ENCODE peak calls at places on chromosomes 16 and 17, in ten cellular contexts. V is spleen, B is pancreas, H is PC-3, X is stomach, D is right lobe of liver, Z is Panc1, A is kidney epithelial cell, S is nephron progenitor cell, J is WERI-Rb-1. E is an unnamed sample.

GRCh38 chr16:57148481-57148880 is 37.4 kb downstream of the PSME3IP1 start:
- DNase-seq in V (peak; percentile 38), B (peak; percentile 10), H (no peak), X (no peak), D (peak; percentile 34), Z (no peak), A (no peak), S (no peak), J (no peak), E (no peak)

GRCh38 chr17:68512967-68513474 is 791 bp downstream of the PRKAR1A start:
- DNase-seq in V (no peak), B (no peak), H (peak; percentile 44), X (no peak), D (no peak), Z (no peak), A (no peak), S (no peak), J (no peak), E (no peak)

GRCh38 chr17:77741109-77741508 is 217.4 kb upstream of the TNRC6C start:
- DNase-seq in V (peak; percentile 57), B (peak; percentile 51), H (peak; percentile 42), X (no peak), D (peak; percentile 18), Z (no peak), A (no peak), S (no peak), J (no peak), E (no peak)

GRCh38 chr16:23320695-23321094 is 18.6 kb downstream of the SCNN1B start:
- DNase-seq in V (no peak), B (no peak), H (no peak), X (no peak), D (no peak), Z (no peak), A (no peak), S (no peak), J (no peak), E (no peak)

GRCh38 chr17:39096435-39097158 is 54.8 kb downstream of the PLXDC1 start:
- DNase-seq in V (no peak), B (no peak), H (no peak), X (no peak), D (no peak), Z (no peak), A (no peak), S (no peak), J (peak; percentile 75), E (no peak)

GRCh38 chr17:44767493-44767892 is 8.7 kb downstream of the ADAM11 start:
- DNase-seq in V (no peak), B (no peak), H (no peak), X (no peak), D (no peak), Z (no peak), A (no peak), S (no peak), J (peak; percentile 96), E (peak; percentile 54)

GRCh38 chr16:28482026-28482425 is 9.8 kb downstream of the CLN3 start:
- DNase-seq in V (no peak), B (no peak), H (no peak), X (no peak), D (peak; percentile 33), Z (no peak), A (no peak), S (no peak), J (no peak), E (no peak)

GRCh38 chr17:6446516-6447100 is 2.4 kb downstream of the PIMREG start:
- DNase-seq in V (peak; percentile 51), B (peak; percentile 35), H (no peak), X (no peak), D (no peak), Z (no peak), A (no peak), S (no peak), J (no peak), E (no peak)

GRCh38 chr16:3998793-3999478 is 117.3 kb downstream of the ADCY9 start:
- DNase-seq in V (no peak), B (no peak), H (no peak), X (no peak), D (no peak), Z (no peak), A (no peak), S (no peak), J (peak; percentile 53), E (no peak)

GRCh38 chr17:19494961-19495806 is 38.5 kb upstream of the SLC47A1 start:
- DNase-seq in V (no peak), B (no peak), H (no peak), X (no peak), D (no peak), Z (no peak), A (no peak), S (no peak), J (no peak), E (no peak)

GRCh38 chr16:14286381-14287230 is 215.5 kb downstream of the MRTFB start:
- DNase-seq in V (no peak), B (no peak), H (no peak), X (no peak), D (no peak), Z (no peak), A (no peak), S (no peak), J (no peak), E (no peak)
- TF ChIP-seq CTCF in V (no peak), B (no peak), H (no peak), X (no peak), D (no peak), Z (no peak), A (no peak), S (no peak), J (no peak), E (peak; percentile 51)

GRCh38 chr17:27157898-27158297 is 136.0 kb upstream of the WSB1 start:
- DNase-seq in V (peak; percentile 39), B (no peak), H (no peak), X (no peak), D (peak; percentile 22), Z (no peak), A (no peak), S (no peak), J (no peak), E (no peak)

GRCh38 chr17:27153005-27153404 is 140.9 kb upstream of the WSB1 start:
- DNase-seq in V (peak; percentile 22), B (no peak), H (no peak), X (no peak), D (peak; percentile 19), Z (no peak), A (no peak), S (no peak), J (no peak), E (peak; percentile 3)

GRCh38 chr17:27157297-27157696 is 136.6 kb upstream of the WSB1 start:
- DNase-seq in V (peak; percentile 22), B (no peak), H (no peak), X (no peak), D (no peak), Z (no peak), A (no peak), S (no peak), J (no peak), E (no peak)

GRCh38 chr17:27155866-27156265 is 138.0 kb upstream of the WSB1 start:
- DNase-seq in V (peak; percentile 62), B (no peak), H (no peak), X (no peak), D (peak; percentile 25), Z (no peak), A (no peak), S (no peak), J (no peak), E (peak; percentile 1)

DNA sequence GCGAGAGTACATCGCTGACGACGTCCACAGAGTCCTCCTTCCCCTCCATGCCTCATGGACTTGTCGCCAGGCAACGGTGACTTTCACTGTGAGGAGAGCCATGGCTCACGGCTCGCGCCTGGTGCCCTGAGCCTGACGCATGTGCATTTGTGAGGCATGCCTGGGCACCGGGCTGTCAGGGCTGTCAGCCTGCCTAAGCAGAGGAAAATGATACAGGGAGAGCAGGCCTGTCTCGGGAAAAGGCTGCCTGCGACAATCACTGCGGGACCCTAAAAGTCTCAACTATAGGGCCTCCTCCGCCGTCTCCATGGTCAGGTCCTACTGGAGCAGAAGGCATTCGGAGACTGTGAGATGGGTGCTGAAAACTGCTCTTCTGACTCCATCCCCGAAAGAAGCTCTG is 135.5 kb upstream of the WSB1 start:
- DNase-seq in V (peak; percentile 55), B (no peak), H (no peak), X (no peak), D (peak; percentile 23), Z (no peak), A (no peak), S (no peak), J (no peak), E (peak; percentile 1)
- TF ChIP-seq CTCF in V (no peak), B (no peak), H (no peak), X (no peak), D (no peak), Z (no peak), A (no peak), S (no peak), J (no peak), E (no peak)

GRCh38 chr16:66224636-66225035 is 141.9 kb upstream of the CDH5 start:
- DNase-seq in V (no peak), B (no peak), H (no peak), X (no peak), D (peak; percentile 36), Z (no peak), A (no peak), S (no peak), J (no peak), E (no peak)

GRCh38 chr16:66223176-66223780 is 143.2 kb upstream of the CDH5 start:
- DNase-seq in V (no peak), B (no peak), H (no peak), X (no peak), D (peak; percentile 35), Z (no peak), A (no peak), S (no peak), J (no peak), E (no peak)

GRCh38 chr16:66224186-66224585 is 142.3 kb upstream of the CDH5 start:
- DNase-seq in V (no peak), B (no peak), H (no peak), X (no peak), D (peak; percentile 28), Z (no peak), A (no peak), S (no peak), J (no peak), E (no peak)

GRCh38 chr16:66222756-66223155 is 143.7 kb upstream of the CDH5 start:
- DNase-seq in V (no peak), B (no peak), H (no peak), X (no peak), D (peak; percentile 17), Z (no peak), A (no peak), S (no peak), J (no peak), E (no peak)

DNA sequence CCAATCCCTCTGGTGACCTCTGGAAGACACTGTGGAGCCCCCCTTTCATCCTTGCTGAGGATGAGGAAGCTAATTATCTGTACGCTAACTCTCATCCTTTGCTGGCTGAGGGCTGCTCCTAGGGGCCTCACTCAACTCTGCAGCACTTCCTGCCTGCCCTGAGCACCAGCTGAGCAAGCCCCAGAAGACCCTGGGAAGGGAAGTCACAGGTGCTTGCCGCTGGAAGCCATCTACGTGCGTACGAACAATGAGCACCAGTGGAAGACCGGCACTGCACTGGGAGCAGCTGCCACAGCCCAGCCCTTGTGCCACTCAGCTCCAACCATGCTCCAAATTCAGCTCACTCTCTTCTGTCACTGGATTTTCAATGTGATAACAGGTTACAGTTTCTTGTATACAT is 145.7 kb upstream of the CDH5 start:
- DNase-seq in V (no peak), B (no peak), H (no peak), X (no peak), D (peak; percentile 29), Z (no peak), A (no peak), S (no peak), J (no peak), E (no peak)
- TF ChIP-seq CTCF in V (no peak), B (no peak), H (no peak), X (no peak), D (no peak), Z (no peak), A (no peak), S (no peak), J (no peak), E (no peak)

GRCh38 chr17:17822189-17822978 is 14.4 kb downstream of the SREBF1 start:
- DNase-seq in V (no peak), B (no peak), H (no peak), X (peak; percentile 68), D (peak; percentile 90), Z (no peak), A (no peak), S (no peak), J (no peak), E (no peak)
- TF ChIP-seq CTCF in V (no peak), B (no peak), H (no peak), X (no peak), D (no peak), Z (no peak), A (no peak), S (no peak), J (no peak), E (no peak)

E was measured in GM10248.